ENCODE peak calls at places on chromosomes 6 and 20, in six cellular contexts. M, B, Z, J, E and P are unnamed samples.

GRCh38 chr6:107542170-107542569 is 52.3 kb downstream of the SOBP start:
- DNase-seq in M (no peak), B (no peak), J (no peak), Z (no peak), E (no peak), P (no peak)

GRCh38 chr20:57241592-57241991 is 24.8 kb downstream of the BMP7 start:
- DNase-seq in M (no peak), B (no peak), E (no peak), J (no peak), Z (no peak), P (no peak)

GRCh38 chr6:84618836-84619235 is 145.6 kb downstream of the TBX18 start:
- DNase-seq in B (no peak), Z (no peak), E (no peak), M (no peak), J (no peak), P (no peak)

GRCh38 chr6:45454008-45454911 is 76.5 kb upstream of the SUPT3H start:
- DNase-seq in J (no peak), B (no peak), M (no peak), Z (no peak), E (no peak), P (no peak)

GRCh38 chr6:40962241-40962640 is 76.8 kb downstream of the UNC5CL start:
- DNase-seq in J (no peak), E (peak), B (peak), Z (peak), M (no peak), P (no peak)

GRCh38 chr6:117520603-117521002 is 38.1 kb downstream of the DCBLD1 start:
- DNase-seq in J (no peak), B (no peak), M (no peak), E (no peak), Z (no peak), P (no peak)

GRCh38 chr6:117930645-117931044 is 23.6 kb downstream of the SLC35F1 start:
- DNase-seq in Z (no peak), M (no peak), J (no peak), E (no peak), B (no peak), P (no peak)

GRCh38 chr6:108699290-108700041 is 138.7 kb downstream of the FOXO3 start:
- DNase-seq in Z (no peak), J (no peak), E (no peak), M (no peak), B (no peak), P (no peak)

GRCh38 chr20:51372176-51372803 is 170.2 kb downstream of the NFATC2 start:
- DNase-seq in B (no peak), J (peak), M (peak), E (peak), Z (peak), P (no peak)

GRCh38 chr20:5660346-5660745 is 89.9 kb upstream of the SHLD1 start:
- DNase-seq in J (no peak), E (no peak), M (no peak), Z (no peak), B (no peak), P (no peak)

GRCh38 chr6:142213402-142213801 is 66.3 kb downstream of the VTA1 start:
- DNase-seq in B (no peak), J (peak), M (no peak), Z (no peak), E (no peak), P (no peak)

GRCh38 chr6:74623027-74623426 is 582.8 kb downstream of the COL12A1 start:
- DNase-seq in E (no peak), B (no peak), J (no peak), M (no peak), Z (no peak), P (no peak)

GRCh38 chr6:130282234-130282995 is 59.7 kb upstream of the SAMD3 start:
- DNase-seq in E (peak), J (peak), B (no peak), M (peak), Z (no peak), P (no peak)

GRCh38 chr6:118663993-118664985 is 12.9 kb upstream of the CEP85L start:
- DNase-seq in B (no peak), Z (no peak), J (no peak), M (no peak), E (no peak), P (no peak)

GRCh38 chr6:13116155-13116554 is 212.2 kb downstream of the TBC1D7 start:
- DNase-seq in M (no peak), B (no peak), J (no peak), Z (no peak), E (no peak), P (no peak)

GRCh38 chr6:112216699-112217551 is 37.4 kb downstream of the LAMA4 start:
- DNase-seq in Z (no peak), B (no peak), J (no peak), M (no peak), E (peak), P (no peak)

GRCh38 chr20:25248501-25249172 is 752 bp downstream of the PYGB start:
- DNase-seq in M (peak), B (no peak), Z (peak), E (peak), J (peak), P (no peak)

GRCh38 chr6:116159782-116160524 is 34.0 kb upstream of the COL10A1 start:
- DNase-seq in M (no peak), J (no peak), B (no peak), Z (no peak), E (no peak), P (no peak)

GRCh38 chr6:80605165-80605989 is 498.9 kb downstream of the BCKDHB start:
- DNase-seq in B (no peak), E (no peak), M (no peak), Z (no peak), J (no peak), P (no peak)

GRCh38 chr6:105600342-105601293 is 197.7 kb upstream of the PREP start:
- DNase-seq in B (no peak), M (no peak), E (peak), Z (no peak), J (no peak), P (no peak)

GRCh38 chr6:105598264-105598663 is 195.4 kb upstream of the PREP start:
- DNase-seq in M (no peak), Z (no peak), J (no peak), E (no peak), B (no peak), P (no peak)

GRCh38 chr6:105604593-105604905 is 201.7 kb upstream of the PREP start:
- DNase-seq in M (no peak), J (no peak), Z (no peak), B (no peak), E (no peak), P (no peak)

GRCh38 chr6:105603779-105604592 is 201.1 kb upstream of the PREP start:
- DNase-seq in M (peak), E (no peak), B (no peak), J (no peak), Z (no peak), P (no peak)

DNA sequence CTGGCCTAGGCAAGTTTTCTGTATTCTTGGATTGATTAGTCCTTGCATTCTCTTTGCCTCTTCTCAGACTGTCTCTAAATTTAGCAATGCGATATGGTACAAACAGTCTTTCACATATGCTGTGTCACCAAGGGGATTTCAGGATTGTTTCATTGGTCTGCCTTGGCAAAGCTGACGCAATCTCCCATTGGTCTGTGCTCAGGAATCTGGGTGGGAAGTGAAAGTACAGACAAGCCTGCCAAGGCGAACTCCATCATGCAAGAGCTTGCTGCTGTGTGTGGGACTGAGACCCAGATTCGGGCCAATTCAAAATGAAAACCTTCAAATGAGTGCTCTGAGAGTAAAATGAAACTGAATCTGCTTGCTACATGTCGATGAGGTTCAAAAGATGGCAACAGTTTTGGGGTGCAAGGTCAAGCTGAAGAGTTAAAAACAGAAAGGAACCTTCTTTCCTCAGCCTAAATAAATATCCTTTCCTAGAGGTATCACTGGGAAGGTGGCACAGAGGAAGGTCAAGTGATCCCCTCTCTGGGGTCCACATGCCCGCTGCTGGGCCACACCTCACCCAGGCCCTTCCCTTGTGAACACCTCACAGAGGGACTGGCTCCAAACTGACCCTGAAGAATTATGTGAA is 198.8 kb upstream of the PREP start:
- DNase-seq in B (peak), Z (peak), M (peak), E (peak), J (peak), P (peak)
- H3K27ac ChIP-seq in B (peak), Z (peak), M (no peak), E (peak), J (no peak), P (peak)

DNA sequence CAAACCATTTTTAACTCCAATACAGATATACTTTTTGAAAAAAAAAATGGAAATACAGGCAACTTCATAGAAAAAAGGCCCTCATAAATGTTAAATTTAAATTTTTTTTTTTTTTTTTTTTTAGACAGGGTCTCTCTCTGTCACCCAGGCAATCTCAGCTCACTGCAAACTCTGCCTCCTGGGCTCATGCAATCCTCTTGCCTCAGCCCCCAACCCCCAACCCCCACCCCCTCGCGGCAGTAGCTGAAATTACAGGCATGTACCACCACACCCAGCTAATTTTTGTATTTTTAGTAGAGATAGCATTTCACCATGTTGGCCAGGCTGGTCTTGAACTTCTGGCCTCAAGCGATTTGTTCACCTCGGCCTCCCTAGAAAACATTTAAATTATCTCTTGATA is 12.8 kb upstream of the ULBP3 start:
- DNase-seq in E (no peak), M (no peak), Z (no peak), J (no peak), B (no peak), P (no peak)
- TF ChIP-seq CTCF in E (no peak), M (no peak), Z (no peak), J (no peak), B (no peak), P (no peak)

GRCh38 chr6:165664553-165665383 is 1.7 kb upstream of the PDE10A start:
- DNase-seq in J (no peak), M (no peak), Z (no peak), E (no peak), B (no peak), P (peak)
- H3K27ac ChIP-seq in J (no peak), M (no peak), Z (no peak), E (no peak), B (no peak), P (no peak)

DNA sequence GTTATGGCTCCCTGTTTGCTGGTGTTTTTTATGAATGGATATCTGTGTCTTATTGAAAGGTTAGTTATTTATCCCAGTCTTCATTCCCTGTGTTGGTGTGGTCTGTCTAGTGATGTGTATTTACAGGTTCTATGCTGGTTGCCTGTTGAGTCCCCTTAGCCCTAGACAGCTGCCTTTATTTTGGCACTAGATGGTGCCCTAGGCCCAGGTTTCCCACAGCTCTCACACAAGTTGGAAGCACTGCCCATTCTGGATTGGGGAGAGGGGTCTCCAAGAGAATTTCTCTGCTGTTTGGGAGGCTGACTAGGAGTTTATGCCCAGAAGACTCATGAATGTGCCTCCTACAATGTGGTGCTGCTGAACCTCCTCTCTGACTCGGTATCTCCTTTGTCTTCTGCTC is 12.4 kb downstream of the GRM1 start:
- DNase-seq in B (no peak), E (no peak), J (peak), Z (no peak), M (peak), P (no peak)
- TF ChIP-seq CTCF in B (peak), E (no peak), J (peak), Z (no peak), M (no peak), P (no peak)

GRCh38 chr6:14258695-14259655 is 141.4 kb downstream of the CD83 start:
- DNase-seq in E (no peak), M (no peak), B (no peak), J (no peak), Z (no peak), P (no peak)
- H3K27ac ChIP-seq in E (no peak), M (no peak), B (no peak), J (no peak), Z (no peak), P (no peak)

GRCh38 chr20:61690993-61691840 is 374.5 kb downstream of the TAF4 start:
- DNase-seq in B (no peak), J (no peak), Z (no peak), E (no peak), M (no peak), P (peak)
- TF ChIP-seq CTCF in B (no peak), J (no peak), Z (no peak), E (no peak), M (no peak), P (no peak)